ENCODE peak calls at places on chromosomes 11 and 22, in five cellular contexts. X is left ventricle myocardium inferior, I is thoracic aorta, Y is MM.1S, N is PC-9. C is an unnamed sample.

GRCh38 chr22:32617883-32618282 is 143.3 kb downstream of the FBXO7 start:
- DNase-seq in X (no peak), I (no peak), Y (no peak), N (no peak), C (no peak)

GRCh38 chr11:59463176-59463575 is 6.4 kb downstream of the OR4D6 start:
- DNase-seq in X (no peak), I (no peak), Y (no peak), N (no peak), C (no peak)

GRCh38 chr11:88367310-88367709 is 29.8 kb upstream of the CTSC start:
- DNase-seq in X (no peak), I (no peak), Y (no peak), N (no peak), C (peak; percentile 49)

GRCh38 chr22:31605851-31606585 is 56.0 kb downstream of the PISD start:
- DNase-seq in X (no peak), I (no peak), Y (no peak), N (no peak), C (no peak)

GRCh38 chr11:134155456-134155855 is 68.3 kb downstream of the NCAPD3 start:
- DNase-seq in X (no peak), I (no peak), Y (no peak), N (no peak), C (no peak)

GRCh38 chr11:17560281-17561110 is 13.4 kb downstream of the OTOG start:
- DNase-seq in X (no peak), I (no peak), Y (no peak), N (no peak), C (no peak)

GRCh38 chr22:17990942-17991341 is 33.4 kb downstream of the MICAL3 start:
- DNase-seq in X (peak; percentile 29), I (no peak), Y (no peak), N (no peak), C (no peak)

GRCh38 chr11:64093233-64094039 is 57.7 kb downstream of the FLRT1 start:
- DNase-seq in X (no peak), I (no peak), Y (no peak), N (no peak), C (no peak)

GRCh38 chr11:2831826-2832717 is 53.5 kb downstream of the CDKN1C start:
- DNase-seq in X (peak; percentile 10), I (no peak), Y (no peak), N (no peak), C (no peak)

GRCh38 chr11:71302911-71303310 is 50.5 kb upstream of the SHANK2 start:
- DNase-seq in X (no peak), I (no peak), Y (no peak), N (peak; percentile 66), C (no peak)

GRCh38 chr11:103530257-103530656 is 421.0 kb downstream of the DYNC2H1 start:
- DNase-seq in X (no peak), I (no peak), Y (no peak), N (no peak), C (no peak)

GRCh38 chr11:130872513-130872912 is 43.8 kb downstream of the SNX19 start:
- DNase-seq in X (no peak), I (no peak), Y (no peak), N (no peak), C (no peak)
- H3K27ac ChIP-seq in X (peak overlapping the region; percentile 77), I (peak overlapping the region; percentile 94), Y (no peak overlapping the region), N (no peak overlapping the region), C (no peak overlapping the region)

GRCh38 chr22:28983788-28984441 is 77.7 kb downstream of the C22orf31 start:
- DNase-seq in X (no peak), I (no peak), Y (no peak), N (peak; percentile 67), C (no peak)

GRCh38 chr22:28985581-28986290 is 75.9 kb downstream of the C22orf31 start:
- DNase-seq in X (no peak), I (no peak), Y (no peak), N (no peak), C (no peak)

GRCh38 chr22:28981818-28982499 is 79.7 kb downstream of the C22orf31 start:
- DNase-seq in X (no peak), I (no peak), Y (no peak), N (no peak), C (no peak)

GRCh38 chr22:28984482-28985158 is 77.0 kb downstream of the C22orf31 start:
- DNase-seq in X (no peak), I (no peak), Y (no peak), N (no peak), C (no peak)

DNA sequence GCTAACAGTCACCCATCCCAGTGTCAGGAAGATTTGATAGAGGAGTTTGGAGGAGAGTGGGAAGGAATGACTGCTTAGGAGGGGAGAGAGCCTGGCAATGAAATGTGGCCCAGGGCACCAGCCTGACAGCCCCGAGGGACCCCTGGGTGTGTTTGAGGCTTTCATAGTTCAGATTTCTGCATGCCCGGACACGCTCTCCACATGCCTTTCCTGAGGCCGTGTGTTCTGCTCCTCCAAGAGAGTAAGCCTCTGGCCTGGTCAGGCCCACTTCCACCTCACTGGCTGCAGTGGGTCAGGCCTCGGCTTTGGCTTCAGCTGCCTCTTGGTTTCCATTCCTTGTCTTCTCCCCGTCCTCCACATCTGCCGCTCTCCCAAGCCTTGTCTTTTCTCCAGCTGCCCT is 78.4 kb downstream of the C22orf31 start:
- DNase-seq in X (no peak), I (no peak), Y (no peak), N (no peak), C (no peak)
- H3K4me3 ChIP-seq in X (no peak overlapping the region), I (no peak overlapping the region), Y (no peak overlapping the region), N (no peak overlapping the region), C (no peak overlapping the region)

GRCh38 chr11:108680267-108680666 is 15.4 kb downstream of the DDX10 start:
- DNase-seq in X (no peak), I (no peak), Y (no peak), N (no peak), C (no peak)

GRCh38 chr11:108679045-108679444 is 14.2 kb downstream of the DDX10 start:
- DNase-seq in X (no peak), I (no peak), Y (no peak), N (peak; percentile 51), C (no peak)
- H3K36me3 ChIP-seq in X (peaks cover 65% of the 10 kb centered on the region), I (peaks cover 35% of the 10 kb centered on the region), Y (peaks cover 7% of the 10 kb centered on the region), N (peaks cover 50% of the 10 kb centered on the region), C (peaks cover 56% of the 10 kb centered on the region)

GRCh38 chr22:38311331-38311635 is 6.0 kb downstream of the CSNK1E start:
- DNase-seq in X (no peak), I (no peak), Y (peak; percentile 27), N (no peak), C (no peak)

GRCh38 chr22:38310518-38311330 is 6.5 kb downstream of the CSNK1E start:
- DNase-seq in X (no peak), I (no peak), Y (no peak), N (no peak), C (no peak)

GRCh38 chr22:38313384-38313955 is 3.8 kb downstream of the CSNK1E start:
- DNase-seq in X (peak; percentile 78), I (peak; percentile 50), Y (peak; percentile 56), N (no peak), C (peak; percentile 27)

GRCh38 chr22:38314140-38314991 is 2.9 kb downstream of the CSNK1E start:
- DNase-seq in X (no peak), I (no peak), Y (peak; percentile 83), N (no peak), C (peak; percentile 24)

GRCh38 chr22:38312261-38312800 is 4.9 kb downstream of the CSNK1E start:
- DNase-seq in X (no peak), I (no peak), Y (no peak), N (no peak), C (no peak)
- H3K27ac ChIP-seq in X (peak overlapping the region; percentile 98), I (peak overlapping the region; percentile 88), Y (peak overlapping the region; percentile 93), N (peak overlapping the region; percentile 22), C (no peak overlapping the region)

C was measured in naive thymus-derived CD4-positive, alpha-beta T cell.